ENCODE peak calls at places on chromosomes 11 and 22, in eight cellular contexts. Q is activated naive CD4-positive, alpha-beta T cell; I is stimulated activated CD4-positive, alpha-beta T cell treated with anti-CD3 and anti-CD28 coated beads, Interleukin-1b, Interleukin-23, amount 100 ng/mL, for 1 hour; T is OCI-M1; U is transverse colon; B is GM23248; O is progenitor cell of endocrine pancreas; D is mesenteric fat pad. X is an unnamed sample.

GRCh38 chr11:816433-816779 is 2.3 kb upstream of the PNPLA2 start:
- DNase-seq in Q (no peak), I (no peak), T (no peak), U (no peak), B (no peak), O (no peak), D (no peak), X (no peak)

GRCh38 chr22:46011627-46012181 is 34.7 kb upstream of the WNT7B start:
- DNase-seq in Q (no peak), I (no peak), T (no peak), U (no peak), B (no peak), O (no peak), D (peak; percentile 87), X (no peak)

GRCh38 chr11:116335891-116336290 is 436.9 kb downstream of the BUD13 start:
- DNase-seq in Q (no peak), I (no peak), T (no peak), U (no peak), B (no peak), O (no peak), D (no peak), X (no peak)

GRCh38 chr22:27601195-27601594 is 200.4 kb downstream of the MN1 start:
- DNase-seq in Q (no peak), I (no peak), T (no peak), U (no peak), B (no peak), O (no peak), D (no peak), X (no peak)

GRCh38 chr11:1829039-1829820 is 5.6 kb upstream of the SYT8 start:
- DNase-seq in Q (no peak), I (no peak), T (no peak), U (no peak), B (peak; percentile 88), O (no peak), D (no peak), X (no peak)

GRCh38 chr11:112297248-112297866 is 36.7 kb upstream of the PLET1 start:
- DNase-seq in Q (no peak), I (no peak), T (no peak), U (no peak), B (no peak), O (no peak), D (no peak), X (no peak)

GRCh38 chr22:40035351-40035750 is 40.6 kb downstream of the FAM83F start:
- DNase-seq in Q (no peak), I (no peak), T (no peak), U (no peak), B (no peak), O (no peak), D (peak; percentile 43), X (no peak)

GRCh38 chr11:66159585-66159984 is 89.5 kb downstream of the PACS1 start:
- DNase-seq in Q (no peak), I (no peak), T (no peak), U (no peak), B (no peak), O (no peak), D (no peak), X (no peak)

GRCh38 chr11:74282863-74283484 is 28.5 kb downstream of the P4HA3 start:
- DNase-seq in Q (no peak), I (no peak), T (no peak), U (no peak), B (peak; percentile 54), O (no peak), D (no peak), X (no peak)

GRCh38 chr11:69437001-69437875 is 44.2 kb upstream of the LINC01488 start:
- DNase-seq in Q (no peak), I (no peak), T (no peak), U (no peak), B (no peak), O (peak; percentile 60), D (no peak), X (peak; percentile 19)

GRCh38 chr11:65334696-65335295 is 1.1 kb downstream of the DPF2 start:
- DNase-seq in Q (no peak), I (no peak), T (peak; percentile 29), U (no peak), B (peak; percentile 47), O (no peak), D (no peak), X (no peak)

GRCh38 chr11:114141863-114142590 is 82.5 kb downstream of the ZBTB16 start:
- DNase-seq in Q (no peak), I (no peak), T (no peak), U (no peak), B (no peak), O (no peak), D (no peak), X (no peak)

GRCh38 chr22:37661160-37661924 is 2.8 kb downstream of the PDXP start:
- DNase-seq in Q (no peak), I (no peak), T (peak; percentile 39), U (no peak), B (peak; percentile 85), O (no peak), D (no peak), X (no peak)

GRCh38 chr11:130156108-130157022 is 3.2 kb upstream of the ST14 start:
- DNase-seq in Q (no peak), I (no peak), T (peak; percentile 13), U (peak; percentile 44), B (peak; percentile 75), O (no peak), D (no peak), X (no peak)

GRCh38 chr22:46035742-46036557 is 59.0 kb upstream of the WNT7B start:
- DNase-seq in Q (peak; percentile 99), I (peak; percentile 100), T (peak; percentile 99), U (peak; percentile 100), B (peak; percentile 100), O (peak; percentile 100), D (peak; percentile 100), X (peak; percentile 100)

GRCh38 chr11:115226556-115226955 is 277.7 kb downstream of the CADM1 start:
- DNase-seq in Q (no peak), I (no peak), T (no peak), U (no peak), B (peak; percentile 68), O (no peak), D (no peak), X (no peak)

GRCh38 chr11:120575461-120575860 is 63.9 kb downstream of the GRIK4 start:
- DNase-seq in Q (no peak), I (no peak), T (no peak), U (no peak), B (no peak), O (no peak), D (no peak), X (no peak)

GRCh38 chr11:1197886-1198765 is 24.7 kb upstream of the MUC5B start:
- DNase-seq in Q (no peak), I (no peak), T (no peak), U (peak; percentile 6), B (no peak), O (peak; percentile 7), D (peak; percentile 87), X (no peak)

GRCh38 chr11:75560644-75561043 is 1.4 kb upstream of the SERPINH1 start:
- DNase-seq in Q (no peak), I (no peak), T (no peak), U (no peak), B (peak; percentile 84), O (no peak), D (no peak), X (no peak)

GRCh38 chr11:117547188-117547831 is 219.7 kb downstream of the CEP164 start:
- DNase-seq in Q (no peak), I (no peak), T (no peak), U (no peak), B (no peak), O (no peak), D (no peak), X (no peak)

GRCh38 chr11:117684731-117685130 is 112.3 kb downstream of the DSCAML1 start:
- DNase-seq in Q (no peak), I (no peak), T (no peak), U (peak; percentile 29), B (no peak), O (no peak), D (no peak), X (no peak)

GRCh38 chr22:46894851-46895640 is 132.6 kb downstream of the TBC1D22A start:
- DNase-seq in Q (no peak), I (no peak), T (no peak), U (no peak), B (no peak), O (no peak), D (no peak), X (no peak)

GRCh38 chr11:124693142-124693541 is 19.4 kb downstream of the SPA17 start:
- DNase-seq in Q (no peak), I (no peak), T (no peak), U (no peak), B (no peak), O (no peak), D (no peak), X (no peak)

GRCh38 chr11:14969922-14970323 is 2.2 kb downstream of the CALCA start:
- DNase-seq in Q (no peak), I (peak; percentile 44), T (peak; percentile 63), U (peak; percentile 29), B (peak; percentile 51), O (peak; percentile 77), D (no peak), X (peak; percentile 34)

GRCh38 chr11:101686514-101686913 is 102.7 kb upstream of the TRPC6 start:
- DNase-seq in Q (no peak), I (no peak), T (no peak), U (no peak), B (peak; percentile 14), O (no peak), D (no peak), X (no peak)

GRCh38 chr11:128291835-128292234 is 295.5 kb downstream of the ETS1 start:
- DNase-seq in Q (no peak), I (no peak), T (no peak), U (peak; percentile 65), B (no peak), O (no peak), D (no peak), X (no peak)

GRCh38 chr11:576791-577610 is 731 bp downstream of the PHRF1 start:
- DNase-seq in Q (no peak), I (no peak), T (no peak), U (no peak), B (peak; percentile 46), O (no peak), D (no peak), X (no peak)

GRCh38 chr11:33899383-33900037 is 7.6 kb upstream of the LMO2 start:
- DNase-seq in Q (no peak), I (no peak), T (no peak), U (peak; percentile 52), B (peak; percentile 93), O (no peak), D (no peak), X (peak; percentile 70)

GRCh38 chr11:121291896-121292502 is 572 bp upstream of the SC5D start:
- DNase-seq in Q (no peak), I (no peak), T (peak; percentile 78), U (peak; percentile 11), B (peak; percentile 24), O (no peak), D (no peak), X (no peak)

GRCh38 chr22:33658775-33659174 is 261.5 kb downstream of the LARGE1 start:
- DNase-seq in Q (no peak), I (no peak), T (no peak), U (no peak), B (peak; percentile 56), O (no peak), D (no peak), X (peak; percentile 16)

GRCh38 chr11:73856001-73856663 is 20.5 kb downstream of the COA4 start:
- DNase-seq in Q (no peak), I (no peak), T (no peak), U (no peak), B (no peak), O (no peak), D (no peak), X (no peak)

GRCh38 chr11:14546672-14547071 is 26.5 kb upstream of the PSMA1 start:
- DNase-seq in Q (no peak), I (no peak), T (no peak), U (no peak), B (peak; percentile 11), O (no peak), D (no peak), X (no peak)

GRCh38 chr11:289145-289705 is 299 bp downstream of the PGGHG start:
- DNase-seq in Q (no peak), I (no peak), T (no peak), U (peak; percentile 20), B (no peak), O (no peak), D (peak; percentile 81), X (no peak)

GRCh38 chr22:23837496-23837859 is 1.3 kb downstream of the DERL3 start:
- DNase-seq in Q (no peak), I (no peak), T (no peak), U (no peak), B (no peak), O (no peak), D (no peak), X (no peak)

X was measured in mucosa of gallbladder.